ENCODE peak calls at places on chromosome 15, in six cellular contexts. E is left ventricle myocardium inferior; S is upper lobe of right lung; O is esophagus squamous epithelium; Y is vagina; P is effector memory CD4-positive, alpha-beta T cell. W is an unnamed sample.

GRCh38 chr15:57596978-57597377 is 5.3 kb downstream of the MYZAP start:
- DNase-seq in E (no peak), S (no peak), O (no peak), Y (no peak), P (no peak), W (no peak)

GRCh38 chr15:58595516-58596238 is 153.8 kb downstream of the ADAM10 start:
- DNase-seq in E (no peak), S (no peak), O (no peak), Y (no peak), P (no peak), W (no peak)

GRCh38 chr15:78616506-78616905 is 4.3 kb downstream of the CHRNA3 start:
- DNase-seq in E (no peak), S (peak; percentile 56), O (no peak), Y (no peak), P (no peak), W (no peak)

GRCh38 chr15:94780108-94780507 is 548.7 kb downstream of the MCTP2 start:
- DNase-seq in E (no peak), S (no peak), O (no peak), Y (no peak), P (no peak), W (no peak)

GRCh38 chr15:79133309-79133708 is 42.7 kb upstream of the RASGRF1 start:
- DNase-seq in E (no peak), S (no peak), O (no peak), Y (no peak), P (no peak), W (no peak)

GRCh38 chr15:50798684-50799083 is 33.2 kb upstream of the SPPL2A start:
- DNase-seq in E (no peak), S (no peak), O (no peak), Y (no peak), P (no peak), W (no peak)

GRCh38 chr15:101017935-101018849 is 99.0 kb downstream of the LRRK1 start:
- DNase-seq in E (no peak), S (no peak), O (no peak), Y (peak; percentile 78), P (no peak), W (no peak)

GRCh38 chr15:73335471-73335870 is 33.3 kb downstream of the HCN4 start:
- DNase-seq in E (no peak), S (no peak), O (no peak), Y (no peak), P (no peak), W (no peak)

GRCh38 chr15:82021992-82022391 is 23.8 kb downstream of the MEX3B start:
- DNase-seq in E (no peak), S (no peak), O (no peak), Y (no peak), P (no peak), W (no peak)

GRCh38 chr15:33057845-33058244 is 136.7 kb downstream of the FMN1 start:
- DNase-seq in E (no peak), S (no peak), O (no peak), Y (no peak), P (no peak), W (no peak)

GRCh38 chr15:63192604-63193206 is 3.3 kb downstream of the RAB8B start:
- DNase-seq in E (no peak), S (no peak), O (no peak), Y (no peak), P (no peak), W (no peak)

GRCh38 chr15:72766025-72766424 is 17.5 kb downstream of the ADPGK start:
- DNase-seq in E (no peak), S (no peak), O (no peak), Y (no peak), P (no peak), W (no peak)

GRCh38 chr15:79640206-79640605 is 208.1 kb downstream of the MINAR1 start:
- DNase-seq in E (peak; percentile 15), S (no peak), O (no peak), Y (no peak), P (no peak), W (no peak)

GRCh38 chr15:65937046-65937445 is 67.8 kb downstream of the RAB11A start:
- DNase-seq in E (no peak), S (no peak), O (no peak), Y (no peak), P (no peak), W (no peak)

GRCh38 chr15:82737975-82738374 is 28.3 kb upstream of the AP3B2 start:
- DNase-seq in E (no peak), S (no peak), O (no peak), Y (no peak), P (no peak), W (no peak)

GRCh38 chr15:57732526-57733331 is 26.2 kb downstream of the POLR2M start:
- DNase-seq in E (peak; percentile 28), S (no peak), O (no peak), Y (no peak), P (peak; percentile 11), W (peak; percentile 37)

GRCh38 chr15:66085128-66085527 is 168.4 kb downstream of the MEGF11 start:
- DNase-seq in E (no peak), S (no peak), O (no peak), Y (no peak), P (no peak), W (no peak)

DNA sequence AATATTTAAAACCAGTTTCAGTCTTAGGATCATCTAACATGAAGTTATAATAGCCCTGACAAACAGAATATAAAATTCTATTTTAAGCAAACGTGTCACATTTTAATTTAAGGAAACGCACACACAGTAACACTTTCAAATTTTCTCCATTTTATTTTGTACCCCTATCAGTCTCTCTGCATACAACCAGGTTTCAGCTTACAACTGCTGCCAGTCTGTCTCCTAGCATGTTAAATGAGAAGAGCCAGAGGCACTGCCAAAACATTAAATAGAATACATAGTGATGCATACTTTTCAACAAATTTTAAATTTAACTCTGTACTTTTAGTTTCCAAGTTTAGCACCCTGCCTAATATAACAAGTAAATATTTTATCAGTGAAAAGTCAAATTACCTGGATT is 60.8 kb downstream of the UACA start:
- DNase-seq in E (no peak), S (no peak), O (no peak), Y (no peak), P (no peak), W (no peak)
- H3K27ac ChIP-seq in E (peak overlapping the region; percentile 83), S (peak overlapping the region; percentile 72), O (no peak overlapping the region), Y (no peak overlapping the region), P (no peak overlapping the region), W (no peak overlapping the region)

DNA sequence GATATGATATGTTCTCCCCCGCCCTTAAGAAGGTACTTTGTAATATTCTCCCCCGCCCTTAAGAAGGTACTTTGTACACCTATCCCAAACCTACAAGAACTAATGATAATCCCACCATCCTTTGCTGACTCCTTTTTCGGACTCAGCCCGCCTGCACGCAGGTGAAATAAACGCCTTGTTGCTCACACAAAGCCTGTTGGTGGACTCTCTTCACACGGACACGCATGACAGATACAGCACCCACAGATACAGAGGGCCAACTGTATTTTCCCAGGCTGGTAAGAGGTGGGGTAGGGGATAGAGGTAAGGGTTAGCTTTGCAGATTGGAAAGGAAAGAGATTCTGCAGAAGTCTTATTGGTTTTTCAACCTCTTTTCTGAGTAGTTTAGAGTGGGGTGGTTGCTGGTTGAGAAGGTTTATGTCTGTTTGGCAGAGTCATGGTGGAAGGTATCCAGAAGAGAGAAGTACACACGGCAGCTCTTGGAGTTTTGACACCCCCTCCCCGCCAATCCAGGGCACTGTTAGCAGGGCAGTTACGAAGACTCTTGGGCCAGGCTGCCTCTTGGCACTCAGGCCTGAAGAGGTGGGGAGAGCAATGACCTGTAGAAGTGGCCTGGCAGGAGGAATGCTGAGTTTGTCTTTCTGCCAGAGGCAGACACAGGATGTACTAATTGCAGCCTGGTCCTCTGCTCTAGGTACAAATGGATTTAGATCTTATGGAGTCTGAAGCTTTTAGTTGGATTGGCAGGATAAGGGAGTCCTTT is 36.0 kb upstream of the IDH2 start:
- DNase-seq in E (peak; percentile 58), S (peak; percentile 67), O (no peak), Y (no peak), P (no peak), W (no peak)
- H3K9me3 ChIP-seq in E (no peaks in the 10 kb centered on the region), S (no peaks in the 10 kb centered on the region), O (no peaks in the 10 kb centered on the region), Y (no peaks in the 10 kb centered on the region), P (peaks cover 5% of the 10 kb centered on the region), W (no peaks in the 10 kb centered on the region)

GRCh38 chr15:42285042-42285441 is 11.8 kb upstream of the TMEM87A start:
- DNase-seq in E (no peak), S (no peak), O (no peak), Y (no peak), P (no peak), W (no peak)

GRCh38 chr15:42282926-42283325 is 9.7 kb upstream of the TMEM87A start:
- DNase-seq in E (no peak), S (no peak), O (no peak), Y (no peak), P (no peak), W (no peak)

GRCh38 chr15:42283671-42284070 is 10.4 kb upstream of the TMEM87A start:
- DNase-seq in E (no peak), S (no peak), O (no peak), Y (no peak), P (no peak), W (no peak)

GRCh38 chr15:42286445-42287029 is 13.3 kb upstream of the TMEM87A start:
- DNase-seq in E (no peak), S (no peak), O (no peak), Y (no peak), P (no peak), W (no peak)

DNA sequence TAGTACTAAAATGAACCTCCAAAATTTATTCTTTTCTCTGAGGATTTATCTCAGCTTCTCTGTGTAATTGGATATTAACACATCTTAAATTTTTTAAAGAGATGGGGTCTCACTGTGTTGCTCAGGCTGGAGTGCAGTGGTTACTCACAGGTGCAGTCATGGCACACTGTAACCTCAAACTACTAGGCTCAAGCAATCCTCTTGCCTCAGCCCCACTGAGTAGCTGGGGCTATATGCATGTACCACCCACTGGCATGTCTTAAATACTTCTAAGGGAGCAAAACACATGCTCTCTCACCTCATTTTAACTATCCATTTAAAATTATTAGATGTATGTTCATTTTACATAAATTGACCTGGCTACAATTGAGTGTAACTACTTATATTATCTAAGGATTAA is 11.3 kb upstream of the TMEM87A start:
- DNase-seq in E (no peak), S (no peak), O (no peak), Y (no peak), P (no peak), W (no peak)
- H3K36me3 ChIP-seq in E (peaks cover 79% of the 10 kb centered on the region), S (peaks cover 74% of the 10 kb centered on the region), O (peaks cover 4% of the 10 kb centered on the region), Y (no peaks in the 10 kb centered on the region), P (peaks cover 33% of the 10 kb centered on the region), W (peaks cover 4% of the 10 kb centered on the region)

GRCh38 chr15:64502537-64502936 is 42.2 kb downstream of the ZNF609 start:
- DNase-seq in E (no peak), S (no peak), O (no peak), Y (no peak), P (no peak), W (no peak)

GRCh38 chr15:64501396-64501716 is 41.0 kb downstream of the ZNF609 start:
- DNase-seq in E (no peak), S (no peak), O (no peak), Y (no peak), P (no peak), W (no peak)

GRCh38 chr15:64500695-64501395 is 40.5 kb downstream of the ZNF609 start:
- DNase-seq in E (no peak), S (no peak), O (no peak), Y (no peak), P (no peak), W (no peak)

GRCh38 chr15:64503197-64503596 is 42.8 kb downstream of the ZNF609 start:
- DNase-seq in E (no peak), S (no peak), O (no peak), Y (no peak), P (no peak), W (no peak)

DNA sequence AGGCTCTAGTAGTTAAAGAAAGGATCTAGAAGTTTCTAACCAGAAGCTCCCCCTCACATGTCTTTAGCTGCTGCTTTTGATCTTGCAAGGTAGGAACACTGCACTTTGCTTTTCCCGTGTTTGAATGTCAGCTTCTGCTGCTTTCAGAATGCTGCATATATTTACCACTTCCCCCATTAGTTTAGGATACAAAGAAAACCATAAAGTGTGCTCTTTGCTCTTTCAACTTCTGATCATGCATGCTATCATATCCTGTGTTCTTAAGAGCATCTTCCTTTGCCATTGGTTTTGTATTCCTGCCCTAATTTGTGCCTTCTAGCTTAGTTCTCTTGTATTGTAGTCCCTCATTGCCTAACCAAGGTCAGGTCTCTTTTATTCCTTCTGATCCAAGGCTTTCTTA is 43.3 kb downstream of the ZNF609 start:
- DNase-seq in E (no peak), S (no peak), O (no peak), Y (no peak), P (no peak), W (peak; percentile 57)
- H3K27ac ChIP-seq in E (peak overlapping the region; percentile 36), S (peak overlapping the region; percentile 59), O (no peak overlapping the region), Y (peak overlapping the region; percentile 30), P (peak overlapping the region; percentile 73), W (peak overlapping the region; percentile 68)

W was measured in naive thymus-derived CD4-positive, alpha-beta T cell.